ENCODE peak calls at places on chromosome 14, in five cellular contexts. V, P, Y, B and C are unnamed samples.

GRCh38 chr14:72023128-72024042 is 91.2 kb downstream of the RGS6 start:
- DNase-seq in V (no peak), P (no peak), Y (no peak), B (no peak), C (no peak)

GRCh38 chr14:70811065-70811464 is 1.8 kb upstream of the MAP3K9 start:
- DNase-seq in V (no peak), P (no peak), Y (no peak), B (no peak), C (no peak)

GRCh38 chr14:49970474-49971147 is 77.7 kb downstream of the ARF6 start:
- DNase-seq in V (no peak), P (peak), Y (no peak), B (peak), C (no peak)

GRCh38 chr14:82067221-82067620 is 533.6 kb upstream of the SEL1L start:
- DNase-seq in V (no peak), P (no peak), Y (no peak), B (no peak), C (no peak)

GRCh38 chr14:70652871-70653270 is 11.2 kb downstream of the TTC9 start:
- DNase-seq in V (no peak), P (no peak), Y (no peak), B (no peak), C (no peak)

GRCh38 chr14:48563465-48563864 is 888.1 kb upstream of the MDGA2 start:
- DNase-seq in V (no peak), P (no peak), Y (no peak), B (no peak), C (no peak)

GRCh38 chr14:102774391-102775153 is 2.7 kb upstream of the TRAF3 start:
- DNase-seq in V (no peak), P (peak), Y (peak), B (peak), C (peak)

GRCh38 chr14:92553456-92553855 is 39.9 kb downstream of the RIN3 start:
- DNase-seq in V (no peak), P (no peak), Y (no peak), B (no peak), C (no peak)

GRCh38 chr14:26261368-26262122 is 336.3 kb downstream of the NOVA1 start:
- DNase-seq in V (no peak), P (no peak), Y (no peak), B (no peak), C (no peak)

GRCh38 chr14:78737116-78737515 is 566.9 kb downstream of the NRXN3 start:
- DNase-seq in V (no peak), P (no peak), Y (peak), B (no peak), C (no peak)

GRCh38 chr14:72559227-72559626 is 334.7 kb downstream of the DPF3 start:
- DNase-seq in V (no peak), P (no peak), Y (no peak), B (no peak), C (no peak)

GRCh38 chr14:94122438-94122837 is 7.0 kb downstream of the IFI27L2 start:
- DNase-seq in V (no peak), P (no peak), Y (no peak), B (no peak), C (no peak)